ENCODE peak calls at places on chromosome 6, in nine cellular contexts. P, I, V, R, M, A, G, L and Z are unnamed samples.

GRCh38 chr6:142816024-142816423 is 129.0 kb downstream of the HIVEP2 start:
- DNase-seq in P (peak; percentile 56), I (no peak), A (no peak), L (no peak), V (no peak), G (no peak), R (no peak), M (peak; percentile 44), Z (no peak)

GRCh38 chr6:111269401-111269970 is 182.2 kb downstream of the SLC16A10 start:
- DNase-seq in P (peak; percentile 41), L (no peak), V (no peak), G (no peak), R (no peak), M (no peak), A (no peak), I (no peak), Z (no peak)

GRCh38 chr6:98769546-98769945 is 64.8 kb upstream of the POU3F2 start:
- DNase-seq in I (no peak), A (peak; percentile 19), V (no peak), G (no peak), P (peak; percentile 4), R (no peak), L (no peak), M (no peak), Z (no peak)

GRCh38 chr6:53960311-53960710 is 150.9 kb upstream of the MLIP start:
- DNase-seq in A (no peak), P (peak; percentile 82), R (no peak), V (no peak), I (no peak), G (no peak), L (peak; percentile 41), M (peak; percentile 67), Z (no peak)

GRCh38 chr6:36979343-36979742 is 6.7 kb downstream of the MTCH1 start:
- DNase-seq in A (peak; percentile 34), I (no peak), P (peak; percentile 41), L (peak; percentile 58), R (no peak), M (peak; percentile 73), G (peak; percentile 52), V (no peak), Z (no peak)

GRCh38 chr6:103122766-103123601 is 1729.5 kb downstream of the GRIK2 start:
- DNase-seq in G (no peak), R (peak; percentile 82), P (peak; percentile 0), M (peak; percentile 16), I (peak; percentile 16), A (peak; percentile 39), V (no peak), L (peak; percentile 14), Z (peak; percentile 42)

GRCh38 chr6:162854734-162855191 is 127.0 kb downstream of the PACRG start:
- DNase-seq in R (peak; percentile 14), P (no peak), I (no peak), G (no peak), A (no peak), L (no peak), M (no peak), V (no peak), Z (no peak)

GRCh38 chr6:170091000-170091638 is 199.8 kb downstream of the DLL1 start:
- DNase-seq in M (no peak), V (no peak), I (peak; percentile 3), R (no peak), P (no peak), G (peak; percentile 12), L (no peak), A (no peak), Z (no peak)

GRCh38 chr6:55643868-55644267 is 64.9 kb upstream of the HMGCLL1 start:
- DNase-seq in A (no peak), P (peak; percentile 62), V (no peak), R (no peak), I (no peak), L (peak; percentile 58), M (no peak), G (no peak), Z (no peak)

GRCh38 chr6:15561447-15562199 is 101.2 kb downstream of the DTNBP1 start:
- DNase-seq in I (no peak), M (no peak), A (no peak), V (no peak), G (no peak), R (no peak), L (no peak), P (no peak), Z (no peak)

GRCh38 chr6:16481680-16482079 is 243.3 kb downstream of the GMPR start:
- DNase-seq in R (no peak), G (no peak), I (no peak), V (no peak), A (no peak), P (no peak), L (no peak), M (no peak), Z (no peak)

GRCh38 chr6:151009576-151009975 is 144.1 kb downstream of the MTHFD1L start:
- DNase-seq in P (no peak), G (no peak), A (no peak), I (no peak), R (no peak), M (no peak), V (no peak), L (no peak), Z (no peak)

GRCh38 chr6:154613137-154613676 is 102.7 kb upstream of the CNKSR3 start:
- DNase-seq in G (no peak), P (peak; percentile 79), I (no peak), A (no peak), R (no peak), V (no peak), L (peak; percentile 80), M (peak; percentile 58), Z (no peak)

GRCh38 chr6:166145751-166146150 is 21.9 kb downstream of the TBXT start:
- DNase-seq in I (no peak), L (no peak), R (no peak), M (peak; percentile 2), G (no peak), V (no peak), A (no peak), P (no peak), Z (no peak)

GRCh38 chr6:79048611-79049010 is 29.4 kb downstream of the PHIP start:
- DNase-seq in G (no peak), I (no peak), L (peak; percentile 47), V (no peak), A (no peak), M (peak; percentile 27), R (no peak), P (peak; percentile 31), Z (no peak)

GRCh38 chr6:53645850-53646249 is 19.7 kb downstream of the KLHL31 start:
- DNase-seq in V (no peak), G (no peak), I (no peak), M (no peak), R (no peak), L (no peak), A (no peak), P (no peak), Z (no peak)

GRCh38 chr6:13487122-13488014 is at the start of gene GFOD1:
- DNase-seq in A (peak; percentile 90), V (no peak), P (peak; percentile 78), G (peak; percentile 86), L (peak; percentile 82), M (peak; percentile 84), R (peak; percentile 87), I (peak; percentile 90), Z (peak; percentile 97)

GRCh38 chr6:87274660-87275273 is 47.6 kb upstream of the SMIM8 start:
- DNase-seq in R (no peak), L (peak; percentile 55), A (no peak), P (peak; percentile 82), M (peak; percentile 76), I (no peak), V (no peak), G (no peak), Z (no peak)

GRCh38 chr6:12030993-12031550 is 19.0 kb downstream of the HIVEP1 start:
- DNase-seq in A (no peak), M (no peak), L (no peak), G (no peak), R (no peak), V (no peak), I (no peak), P (peak; percentile 57), Z (no peak)

GRCh38 chr6:44221291-44221960 is 2.0 kb upstream of the SLC29A1 start:
- DNase-seq in M (peak; percentile 77), I (peak; percentile 92), L (peak; percentile 84), V (peak; percentile 41), A (peak; percentile 97), G (peak; percentile 95), P (peak; percentile 62), R (peak; percentile 70), Z (peak; percentile 88)

GRCh38 chr6:12147557-12148316 is 135.6 kb downstream of the HIVEP1 start:
- DNase-seq in L (peak; percentile 21), G (no peak), R (no peak), P (peak; percentile 37), A (no peak), M (peak; percentile 8), I (no peak), V (no peak), Z (no peak)

GRCh38 chr6:170297577-170298330 is 6.9 kb upstream of the DLL1 start:
- DNase-seq in A (no peak), I (no peak), G (no peak), L (no peak), M (no peak), V (no peak), P (no peak), R (no peak), Z (no peak)

GRCh38 chr6:69768664-69769063 is 28.1 kb downstream of the LMBRD1 start:
- DNase-seq in A (no peak), I (no peak), G (no peak), R (no peak), V (no peak), M (peak; percentile 3), L (no peak), P (no peak), Z (no peak)
- TF ChIP-seq CTCF in A (no peak), I (no peak), G (no peak), R (no peak), V (no peak), M (peak; percentile 38), L (peak; percentile 6), P (peak; percentile 25), Z (no peak)

GRCh38 chr6:39791311-39791710 is 865 bp upstream of the DAAM2 start:
- DNase-seq in M (peak; percentile 49), A (no peak), P (no peak), G (no peak), V (no peak), L (peak; percentile 35), I (peak; percentile 28), R (no peak), Z (no peak)
- TF ChIP-seq CTCF in M (peak; percentile 51), A (no peak), P (peak; percentile 33), G (no peak), V (no peak), L (peak; percentile 38), I (no peak), R (no peak), Z (no peak)

DNA sequence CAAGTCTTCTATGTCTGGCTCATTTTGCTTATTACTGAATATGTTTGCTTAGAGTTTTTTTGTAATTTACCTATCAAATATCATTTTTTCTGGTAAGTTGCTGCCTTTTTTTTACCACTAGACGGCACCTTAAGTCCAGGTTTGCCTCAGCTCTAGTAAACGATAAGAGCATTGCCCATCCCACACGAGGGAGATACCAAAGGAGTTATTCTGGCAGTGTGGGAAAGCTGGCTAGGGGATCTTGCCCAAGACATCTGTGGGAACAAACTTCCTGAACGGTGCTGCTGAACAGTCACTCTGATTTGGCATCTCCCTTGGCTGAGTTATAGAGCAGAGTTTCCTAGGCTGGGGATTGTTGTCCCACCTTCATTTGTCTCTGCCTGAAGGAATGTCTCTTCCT is 306.4 kb downstream of the COL12A1 start:
- DNase-seq in P (peak; percentile 64), G (no peak), V (no peak), I (no peak), M (peak; percentile 52), A (no peak), L (peak; percentile 59), R (no peak), Z (no peak)
- TF ChIP-seq CTCF in P (peak; percentile 40), G (no peak), V (peak; percentile 11), I (no peak), M (no peak), A (no peak), L (peak; percentile 28), R (no peak), Z (no peak)

GRCh38 chr6:28003661-28004060 is 46.6 kb downstream of the OR2B6 start:
- DNase-seq in M (no peak), R (no peak), L (no peak), P (no peak), G (no peak), V (no peak), I (no peak), A (no peak), Z (no peak)
- TF ChIP-seq CTCF in M (no peak), R (no peak), L (no peak), P (no peak), G (no peak), V (no peak), I (no peak), A (no peak), Z (no peak)